ENCODE peak calls at places on chromosome 22, in ten cellular contexts. Y is spleen, P is H1, T is sigmoid colon, R is breast epithelium, L is K562, U is transverse colon, V is stomach, Q is vagina, H is suprapubic skin. I is an unnamed sample.

GRCh38 chr22:28440517-28441366 is 238.9 kb downstream of the TTC28 start:
- DNase-seq in H (no peak), R (no peak), U (no peak), Y (no peak), P (no peak), T (no peak), Q (no peak), V (no peak), L (no peak), I (no peak)

GRCh38 chr22:39317756-39318506 is 1.5 kb downstream of the RPL3 start:
- DNase-seq in V (no peak), Q (no peak), H (no peak), T (no peak), Y (no peak), U (no peak), R (no peak), P (no peak), L (no peak), I (no peak)

GRCh38 chr22:24105018-24105360 is 76.3 kb upstream of the SUSD2 start:
- DNase-seq in H (no peak), Y (peak; percentile 4), V (no peak), P (no peak), T (peak; percentile 79), R (no peak), Q (no peak), L (no peak), U (no peak), I (no peak)

GRCh38 chr22:28316014-28316413 is 363.6 kb downstream of the TTC28 start:
- DNase-seq in R (no peak), U (no peak), H (no peak), V (peak; percentile 63), L (peak; percentile 11), P (no peak), Q (no peak), T (no peak), Y (no peak), I (no peak)

GRCh38 chr22:39920134-39920743 is 19.4 kb downstream of the GRAP2 start:
- DNase-seq in Y (no peak), R (no peak), V (no peak), L (peak; percentile 77), Q (no peak), T (no peak), U (no peak), H (no peak), P (no peak), I (no peak)

GRCh38 chr22:30212363-30212995 is 34.1 kb downstream of the LIF start:
- DNase-seq in Q (no peak), L (no peak), U (peak; percentile 29), Y (peak; percentile 83), H (peak; percentile 85), V (peak; percentile 87), T (peak; percentile 82), R (peak; percentile 95), P (no peak), I (no peak)

GRCh38 chr22:32684148-32684821 is 117.2 kb upstream of the TIMP3 start:
- DNase-seq in H (no peak), R (no peak), Q (no peak), Y (no peak), P (no peak), L (no peak), T (no peak), U (no peak), V (no peak), I (no peak)

GRCh38 chr22:27723708-27724107 is 77.8 kb downstream of the MN1 start:
- DNase-seq in Y (no peak), H (peak; percentile 14), P (no peak), L (peak; percentile 13), Q (no peak), R (no peak), V (no peak), U (no peak), T (no peak), I (no peak)

GRCh38 chr22:50206599-50206998 is 5.8 kb downstream of the SELENOO start:
- DNase-seq in V (no peak), H (no peak), Y (peak; percentile 83), U (peak; percentile 29), T (peak; percentile 82), L (peak; percentile 44), Q (no peak), R (no peak), P (peak; percentile 76), I (no peak)

GRCh38 chr22:50208430-50208938 is 7.7 kb downstream of the SELENOO start:
- DNase-seq in Q (no peak), V (no peak), H (no peak), P (no peak), T (no peak), Y (no peak), U (no peak), R (no peak), L (no peak), I (no peak)

GRCh38 chr22:50207383-50208031 is 6.7 kb downstream of the SELENOO start:
- DNase-seq in L (no peak), R (no peak), V (no peak), P (no peak), Y (peak; percentile 80), H (no peak), U (peak; percentile 8), T (no peak), Q (no peak), I (no peak)

GRCh38 chr22:50203288-50203687 is 2.5 kb downstream of the SELENOO start:
- DNase-seq in H (no peak), R (no peak), Y (no peak), T (no peak), Q (no peak), V (no peak), L (no peak), U (no peak), P (no peak), I (no peak)

GRCh38 chr22:50205781-50206569 is 5.2 kb downstream of the SELENOO start:
- DNase-seq in L (no peak), U (no peak), Q (no peak), R (no peak), H (no peak), T (no peak), Y (no peak), P (no peak), V (no peak), I (no peak)
- TF ChIP-seq POLR2A in L (no peak), U (no peak), Q (no peak), R (no peak), H (no peak), T (no peak), Y (no peak), P (no peak), V (no peak), I (no peak)

DNA sequence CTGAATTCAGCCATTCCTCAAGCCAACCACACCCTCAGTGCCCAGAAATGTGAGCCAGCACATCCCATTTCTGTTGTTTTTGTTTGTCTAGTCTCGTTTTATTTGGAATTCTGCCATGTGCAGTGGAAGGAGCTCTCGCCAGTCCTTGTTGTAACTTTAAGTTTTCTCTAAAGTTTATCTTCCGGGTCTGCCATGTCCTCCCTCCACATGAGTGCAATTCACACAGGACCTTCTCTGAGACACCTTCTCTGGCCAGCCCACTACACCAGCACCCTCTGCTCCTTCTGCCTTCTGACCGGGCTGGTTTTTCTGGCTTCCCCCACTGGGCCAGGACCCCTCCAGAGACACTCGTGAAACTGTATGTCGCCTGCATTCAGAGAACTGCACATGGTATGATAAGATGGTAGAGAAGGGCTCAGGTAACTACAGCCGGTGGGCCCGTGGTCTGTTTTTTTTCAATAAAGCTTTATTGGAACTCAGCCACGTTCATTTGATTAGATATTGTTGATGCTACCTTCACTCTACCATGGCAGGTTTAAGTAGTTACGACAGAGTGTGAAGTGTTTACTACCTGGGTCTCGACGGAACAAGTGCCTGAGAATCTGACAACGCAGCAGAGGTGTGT is 513.9 kb downstream of the TBC1D22A start:
- DNase-seq in H (peak; percentile 31), T (peak; percentile 46), Q (no peak), V (no peak), P (no peak), R (no peak), L (no peak), U (no peak), Y (peak; percentile 22), I (no peak)
- TF ChIP-seq POLR2AphosphoS5 in H (no peak), T (no peak), Q (no peak), V (no peak), P (no peak), R (no peak), L (no peak), U (no peak), Y (no peak), I (no peak)

GRCh38 chr22:44162960-44163359 is 17.8 kb upstream of the PARVG start:
- DNase-seq in T (no peak), P (no peak), Y (no peak), R (no peak), Q (no peak), H (no peak), L (no peak), U (no peak), V (no peak), I (no peak)

GRCh38 chr22:44160416-44160815 is 20.3 kb upstream of the PARVG start:
- DNase-seq in Y (no peak), R (no peak), L (no peak), H (no peak), U (no peak), Q (no peak), T (no peak), P (no peak), V (no peak), I (no peak)

GRCh38 chr22:44163536-44163935 is 17.2 kb upstream of the PARVG start:
- DNase-seq in V (no peak), L (no peak), Q (no peak), T (no peak), Y (no peak), P (no peak), H (no peak), R (no peak), U (no peak), I (no peak)

GRCh38 chr22:44159811-44160210 is 20.9 kb upstream of the PARVG start:
- DNase-seq in V (no peak), T (no peak), H (no peak), L (no peak), Q (no peak), U (no peak), P (no peak), R (no peak), Y (no peak), I (no peak)

DNA sequence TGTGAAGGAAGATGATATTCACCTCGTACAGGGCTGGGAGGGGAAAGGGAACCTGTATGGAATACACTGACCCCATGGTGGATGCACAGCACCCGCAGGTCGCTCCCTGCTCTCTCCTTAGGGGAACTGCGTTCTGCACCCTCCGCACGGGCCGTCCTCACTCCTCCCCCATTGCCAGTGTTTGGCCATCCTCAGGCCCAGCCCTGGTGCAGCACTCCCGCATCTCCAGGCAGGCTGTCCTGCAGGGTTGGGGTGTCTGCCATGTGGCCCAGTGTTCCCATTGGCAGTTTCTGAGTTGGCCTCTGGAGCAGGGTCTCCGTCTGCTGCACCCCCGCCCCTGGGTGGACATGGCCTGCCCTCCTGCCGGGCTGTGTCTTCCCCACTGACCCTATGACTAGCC is 19.1 kb upstream of the PARVG start:
- DNase-seq in U (no peak), V (no peak), R (no peak), Y (peak; percentile 69), T (no peak), P (no peak), L (no peak), Q (no peak), H (no peak), I (no peak)
- TF ChIP-seq POLR2A in U (no peak), V (no peak), R (no peak), Y (no peak), T (no peak), P (no peak), L (no peak), Q (no peak), H (no peak), I (no peak)

GRCh38 chr22:21941921-21942320 is 10.7 kb downstream of the PPM1F start:
- DNase-seq in R (no peak), P (no peak), L (no peak), Q (no peak), T (no peak), U (no peak), H (no peak), V (no peak), Y (no peak), I (no peak)

GRCh38 chr22:21943571-21944448 is 8.8 kb downstream of the PPM1F start:
- DNase-seq in T (no peak), P (no peak), L (no peak), H (no peak), U (no peak), V (no peak), Y (peak; percentile 65), Q (no peak), R (no peak), I (no peak)

GRCh38 chr22:21942939-21943338 is 9.7 kb downstream of the PPM1F start:
- DNase-seq in R (no peak), P (no peak), L (no peak), H (no peak), T (peak; percentile 80), Y (peak; percentile 70), U (no peak), V (no peak), Q (no peak), I (no peak)

GRCh38 chr22:21940521-21940920 is 12.1 kb downstream of the PPM1F start:
- DNase-seq in V (no peak), R (no peak), T (no peak), H (no peak), U (no peak), Q (no peak), L (no peak), P (no peak), Y (no peak), I (no peak)

GRCh38 chr22:21942407-21942895 is 10.2 kb downstream of the PPM1F start:
- DNase-seq in Y (peak; percentile 92), R (peak; percentile 51), U (peak; percentile 52), L (no peak), V (peak; percentile 38), H (peak; percentile 92), T (peak; percentile 91), Q (no peak), P (no peak), I (no peak)
- TF ChIP-seq POLR2AphosphoS5 in Y (peak; percentile 93), R (peak; percentile 89), U (peak; percentile 7), L (no peak), V (peak; percentile 55), H (no peak), T (peak; percentile 57), Q (peak; percentile 90), P (no peak), I (no peak)